ENCODE peak calls at places on chromosomes 3 and 15, in four cellular contexts. V is psoas muscle, X is uterus, U is NCI-H2081. Z is an unnamed sample.

GRCh38 chr15:77224352-77224751 is 153.4 kb upstream of the TSPAN3 start:
- DNase-seq in V (no peak), X (no peak), U (peak), Z (no peak)

GRCh38 chr15:88256261-88257230 is at the start of gene NTRK3:
- DNase-seq in V (no peak), X (peak), U (no peak), Z (no peak)

GRCh38 chr3:41317718-41318117 is 118.4 kb downstream of the CTNNB1 start:
- DNase-seq in V (no peak), X (no peak), U (no peak), Z (no peak)

GRCh38 chr3:79217096-79217495 is 550.7 kb downstream of the ROBO1 start:
- DNase-seq in V (no peak), X (no peak), U (no peak), Z (no peak)

GRCh38 chr15:52486003-52486996 is 42.4 kb downstream of the MYO5A start:
- DNase-seq in V (no peak), X (no peak), U (no peak), Z (no peak)

GRCh38 chr15:85813234-85813633 is 18.5 kb upstream of the KLHL25 start:
- DNase-seq in V (no peak), X (no peak), U (no peak), Z (no peak)

GRCh38 chr3:34212175-34212574 is 413.7 kb downstream of the PDCD6IP start:
- DNase-seq in V (no peak), X (no peak), U (no peak), Z (no peak)

GRCh38 chr3:197256836-197257444 is 41.5 kb downstream of the DLG1 start:
- DNase-seq in V (no peak), X (no peak), U (peak), Z (no peak)

GRCh38 chr3:5041315-5041714 is 62.1 kb downstream of the BHLHE40 start:
- DNase-seq in V (no peak), X (no peak), U (no peak), Z (no peak)